ENCODE peak calls at places on chromosomes 4 and X, in nine cellular contexts. I is IMR-90; N is psoas muscle; S is Karpas-422; A is CD4-positive, alpha-beta memory T cell; Z is Peyer's patch; M is GM23248; U is A549; L is cardiac muscle cell. R is an unnamed sample. For H3K4me1, the result is how much of the 10 kb centered on the place peaks cover.

GRCh38 chr4:66574145-66574978 is 904.1 kb upstream of the EPHA5 start:
- DNase-seq in I (peak), N (no peak), S (no peak), A (no peak), Z (no peak), M (no peak), U (peak), L (no peak), R (no peak)

GRCh38 chrX:115372026-115372610 is 82.6 kb downstream of the LUZP4 start:
- DNase-seq in I (peak), N (no peak), S (no peak), A (no peak), Z (no peak), M (peak), U (peak), L (peak), R (no peak)

GRCh38 chr4:37615720-37616063 is 70.5 kb downstream of the RELL1 start:
- DNase-seq in I (no peak), N (no peak), S (no peak), A (no peak), Z (no peak), M (no peak), U (no peak), L (no peak), R (no peak)

GRCh38 chr4:48602222-48602621 is 112.2 kb downstream of the ZAR1 start:
- DNase-seq in I (peak), N (no peak), S (no peak), A (no peak), Z (no peak), M (peak), U (no peak), L (no peak), R (no peak)

GRCh38 chr4:99149620-99150019 is 5.5 kb upstream of the ADH4 start:
- DNase-seq in I (no peak), N (no peak), S (no peak), A (no peak), Z (no peak), M (no peak), U (no peak), L (no peak), R (no peak)

GRCh38 chr4:102036016-102036415 is 245.5 kb downstream of the BANK1 start:
- DNase-seq in I (no peak), N (no peak), S (no peak), A (no peak), Z (no peak), M (no peak), U (no peak), L (peak), R (no peak)

GRCh38 chrX:123756320-123756719 is 23.5 kb upstream of the THOC2 start:
- DNase-seq in I (peak), N (no peak), S (no peak), A (no peak), Z (no peak), M (peak), U (no peak), L (no peak), R (no peak)

GRCh38 chrX:5681159-5681558 is 547.5 kb downstream of the NLGN4X start:
- DNase-seq in I (no peak), N (no peak), S (peak), A (no peak), Z (no peak), M (no peak), U (no peak), L (no peak), R (no peak)

GRCh38 chr4:135670548-135670947 is 1469.0 kb upstream of the PABPC4L start:
- DNase-seq in I (no peak), N (no peak), S (no peak), A (no peak), Z (no peak), M (no peak), U (no peak), L (no peak), R (no peak)

GRCh38 chr4:57309658-57310057 is 199.5 kb upstream of the IGFBP7 start:
- DNase-seq in I (no peak), N (no peak), S (no peak), A (no peak), Z (no peak), M (no peak), U (no peak), L (no peak), R (no peak)

GRCh38 chr4:1345905-1346780 is 865 bp upstream of the UVSSA start:
- DNase-seq in I (peak), N (peak), S (peak), A (peak), Z (peak), M (peak), U (peak), L (peak), R (peak)

GRCh38 chr4:3854661-3855060 is 88.5 kb downstream of the ADRA2C start:
- DNase-seq in I (no peak), N (no peak), S (no peak), A (no peak), Z (no peak), M (no peak), U (no peak), L (no peak), R (no peak)

GRCh38 chrX:39869846-39870601 is 227.7 kb downstream of the BCOR start:
- DNase-seq in I (peak), N (no peak), S (no peak), A (peak), Z (peak), M (peak), U (peak), L (no peak), R (no peak)

GRCh38 chrX:27775984-27776383 is 31.8 kb upstream of the MAGEB10 start:
- DNase-seq in I (no peak), N (no peak), S (no peak), A (no peak), Z (no peak), M (no peak), U (no peak), L (no peak), R (no peak)

GRCh38 chr4:4680758-4681157 is 138.9 kb upstream of the STX18 start:
- DNase-seq in I (no peak), N (no peak), S (no peak), A (no peak), Z (no peak), M (peak), U (no peak), L (no peak), R (no peak)

GRCh38 chr4:54233128-54233696 is 4.1 kb downstream of the PDGFRA start:
- DNase-seq in I (peak), N (peak), S (peak), A (peak), Z (peak), M (peak), U (peak), L (peak), R (peak)

GRCh38 chr4:24067367-24067766 is 177.5 kb upstream of the PPARGC1A start:
- DNase-seq in I (no peak), N (no peak), S (no peak), A (no peak), Z (no peak), M (no peak), U (no peak), L (no peak), R (no peak)

GRCh38 chrX:41963348-41963747 is 40.0 kb upstream of the CASK start:
- DNase-seq in I (no peak), N (no peak), S (no peak), A (no peak), Z (no peak), M (no peak), U (no peak), L (no peak), R (no peak)

GRCh38 chr4:88297131-88297530 is 12.8 kb upstream of the PPM1K start:
- DNase-seq in I (no peak), N (no peak), S (no peak), A (no peak), Z (no peak), M (no peak), U (no peak), L (no peak), R (no peak)

GRCh38 chrX:670596-670995 is 40.0 kb downstream of the SHOX start:
- DNase-seq in I (no peak), N (no peak), S (no peak), A (no peak), Z (no peak), M (no peak), U (no peak), L (no peak), R (no peak)

GRCh38 chrX:153416781-153417180 is 5.5 kb downstream of the ZFP92 start:
- DNase-seq in I (no peak), N (no peak), S (peak), A (no peak), Z (no peak), M (no peak), U (no peak), L (no peak), R (no peak)

GRCh38 chrX:103017542-103017941 is 46.4 kb downstream of the BEX1 start:
- DNase-seq in I (no peak), N (no peak), S (no peak), A (no peak), Z (no peak), M (peak), U (no peak), L (peak), R (no peak)

GRCh38 chr4:24274401-24275035 is 309.8 kb downstream of the DHX15 start:
- DNase-seq in I (peak), N (no peak), S (no peak), A (no peak), Z (no peak), M (peak), U (no peak), L (no peak), R (no peak)

GRCh38 chrX:110407910-110408545 is 49.4 kb downstream of the RTL9 start:
- DNase-seq in I (peak), N (no peak), S (peak), A (peak), Z (peak), M (peak), U (peak), L (peak), R (no peak)

GRCh38 chr4:140834866-140835495 is 78.8 kb upstream of the TBC1D9 start:
- DNase-seq in I (no peak), N (no peak), S (no peak), A (no peak), Z (no peak), M (no peak), U (no peak), L (no peak), R (no peak)

GRCh38 chr4:121794505-121795192 is 6.5 kb upstream of the EXOSC9 start:
- DNase-seq in I (no peak), N (no peak), S (no peak), A (no peak), Z (no peak), M (peak), U (no peak), L (peak), R (no peak)

GRCh38 chrX:129905787-129906580 is at the start of gene UTP14A:
- DNase-seq in I (peak), N (peak), S (peak), A (peak), Z (peak), M (peak), U (peak), L (peak), R (peak)

GRCh38 chr4:114019972-114020358 is 40.5 kb upstream of the ARSJ start:
- DNase-seq in I (no peak), N (no peak), S (no peak), A (no peak), Z (no peak), M (no peak), U (no peak), L (no peak), R (no peak)

GRCh38 chr4:114019276-114019971 is 40.0 kb upstream of the ARSJ start:
- DNase-seq in I (peak), N (no peak), S (no peak), A (no peak), Z (no peak), M (peak), U (no peak), L (no peak), R (no peak)

GRCh38 chr4:114012749-114013148 is 33.3 kb upstream of the ARSJ start:
- DNase-seq in I (no peak), N (no peak), S (no peak), A (no peak), Z (no peak), M (no peak), U (no peak), L (no peak), R (no peak)

GRCh38 chr4:114017120-114017917 is 37.9 kb upstream of the ARSJ start:
- DNase-seq in I (no peak), N (no peak), S (no peak), A (no peak), Z (no peak), M (no peak), U (no peak), L (no peak), R (no peak)

GRCh38 chr4:114015444-114015899 is 36.0 kb upstream of the ARSJ start:
- DNase-seq in I (peak), N (no peak), S (no peak), A (no peak), Z (no peak), M (peak), U (peak), L (no peak), R (no peak)
- H3K4me1 ChIP-seq in I (under half), N (under half), S (under half), A (under half), Z (under half), M (under half), U (under half), L (under half), R (under half)

GRCh38 chr4:97665553-97665952 is 477.7 kb downstream of the STPG2 start:
- DNase-seq in I (no peak), N (no peak), S (no peak), A (no peak), Z (no peak), M (no peak), U (no peak), L (no peak), R (no peak)

GRCh38 chr4:97670703-97671269 is 472.5 kb downstream of the STPG2 start:
- DNase-seq in I (no peak), N (no peak), S (no peak), A (no peak), Z (no peak), M (no peak), U (no peak), L (no peak), R (no peak)
- H3K27ac ChIP-seq in I (no peak), N (no peak), S (no peak), A (no peak), Z (no peak), M (no peak), U (no peak), L (no peak), R (no peak)

DNA sequence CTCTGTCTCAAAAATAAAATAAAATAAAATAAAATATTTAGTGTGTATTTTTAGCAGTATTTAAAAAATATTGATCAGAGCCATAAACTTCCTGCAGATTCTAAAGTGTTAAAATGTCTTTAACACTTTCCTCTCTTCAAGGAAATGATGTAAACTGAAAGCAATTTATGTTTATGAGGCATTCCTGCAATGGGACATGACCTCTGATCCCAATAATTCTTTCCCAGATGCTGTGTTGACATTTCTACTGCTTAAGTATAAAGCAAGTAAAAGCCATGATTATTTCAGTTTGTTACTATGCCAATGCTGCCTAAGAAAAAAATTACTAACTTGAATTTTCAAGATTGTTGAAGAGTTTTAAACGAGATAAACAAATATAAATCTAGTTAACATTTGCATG is 29.0 kb downstream of the COQ2 start:
- DNase-seq in I (peak), N (no peak), S (no peak), A (no peak), Z (no peak), M (peak), U (peak), L (no peak), R (no peak)
- H3K4me1 ChIP-seq in I (under half), N (under half), S (under half), A (under half), Z (under half), M (under half), U (half or more), L (under half), R (under half)

DNA sequence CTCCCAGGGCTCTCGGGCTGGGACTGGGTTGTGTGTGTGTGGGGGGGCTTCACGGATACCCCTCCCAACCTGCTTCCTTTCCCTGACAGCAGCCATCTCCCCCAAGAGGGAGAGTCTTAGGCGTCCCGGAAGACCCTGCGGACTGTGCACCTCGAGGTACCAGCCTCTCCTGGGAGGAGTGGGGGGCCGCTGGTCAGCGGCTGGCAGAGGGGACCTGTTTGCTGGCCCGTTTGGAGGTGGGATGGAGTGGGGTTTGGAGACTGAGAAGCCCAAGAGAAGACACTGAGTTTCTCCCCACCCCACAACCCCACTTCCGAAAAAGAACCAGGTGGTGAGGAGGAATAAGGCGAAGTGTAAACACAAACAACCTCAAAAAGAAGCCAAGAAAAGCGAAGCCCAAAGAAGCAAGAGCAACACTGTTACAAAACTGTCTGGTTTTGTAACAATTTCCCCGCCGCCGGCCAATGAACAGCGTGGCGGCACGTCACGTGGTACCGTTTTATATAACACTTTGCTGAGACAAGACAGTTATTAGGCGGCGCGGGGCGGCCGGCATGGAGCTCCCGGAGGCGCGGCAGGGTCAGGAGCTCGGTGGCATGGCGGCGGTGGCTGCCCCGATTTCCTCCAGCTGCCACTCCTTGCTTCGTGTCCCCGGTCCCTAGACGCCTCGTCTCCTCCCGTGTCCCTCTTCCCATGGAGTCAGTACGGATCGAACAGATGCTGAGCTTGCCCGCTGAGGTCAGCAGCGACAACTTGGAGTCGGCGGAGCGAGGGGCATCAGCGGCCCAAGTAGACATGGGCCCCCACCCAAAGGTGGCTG is at the start of gene LONRF3:
- DNase-seq in I (peak), N (peak), S (no peak), A (peak), Z (peak), M (peak), U (peak), L (peak), R (peak)
- H3K27ac ChIP-seq in I (no peak), N (peak), S (no peak), A (peak), Z (peak), M (no peak), U (peak), L (no peak), R (peak)

R was measured in upper lobe of right lung.